ENCODE peak calls at places on chromosomes 2 and 18, in six cellular contexts. U, X, O, C, E and N are unnamed samples.

GRCh38 chr2:168874368-168875005 is 15.7 kb downstream of the SPC25 start:
- DNase-seq in C (no peak), E (no peak), O (no peak), X (no peak), U (no peak), N (no peak)

GRCh38 chr2:189751080-189751658 is 11.4 kb downstream of the OSGEPL1 start:
- DNase-seq in E (peak), C (peak), U (peak), X (peak), O (peak), N (no peak)

GRCh38 chr2:145654746-145655145 is 1134.8 kb upstream of the ZEB2 start:
- DNase-seq in C (peak), O (no peak), X (no peak), U (no peak), E (no peak), N (no peak)

GRCh38 chr2:108305901-108306300 is 17.2 kb downstream of the SULT1C2 start:
- DNase-seq in O (no peak), C (no peak), E (no peak), U (peak), X (no peak), N (no peak)

GRCh38 chr18:24270937-24271380 is 126.7 kb downstream of the OSBPL1A start:
- DNase-seq in U (peak), O (no peak), E (no peak), C (peak), X (no peak), N (no peak)

GRCh38 chr18:67385455-67385854 is 131.1 kb downstream of the DSEL start:
- DNase-seq in U (peak), C (peak), O (no peak), X (no peak), E (no peak), N (no peak)

GRCh38 chr2:239321596-239322413 is 79.0 kb downstream of the HDAC4 start:
- DNase-seq in X (no peak), E (no peak), O (peak), C (no peak), U (no peak), N (no peak)

GRCh38 chr18:45727068-45727467 is 3.1 kb downstream of the SLC14A1 start:
- DNase-seq in E (no peak), C (no peak), U (no peak), O (no peak), X (no peak), N (no peak)

GRCh38 chr2:166163775-166164174 is 36.0 kb upstream of the SCN1A start:
- DNase-seq in U (no peak), X (no peak), C (no peak), E (no peak), O (no peak), N (no peak)

GRCh38 chr2:20457027-20457426 is 10.2 kb downstream of the RHOB start:
- DNase-seq in C (peak), E (no peak), U (peak), X (no peak), O (peak), N (no peak)

GRCh38 chr2:204487447-204488229 is 57.6 kb upstream of the PARD3B start:
- DNase-seq in C (peak), E (no peak), O (no peak), X (no peak), U (peak), N (no peak)

GRCh38 chr2:88607416-88607815 is 19.8 kb downstream of the EIF2AK3 start:
- DNase-seq in E (no peak), O (no peak), C (no peak), U (no peak), X (no peak), N (no peak)

GRCh38 chr2:74317696-74318095 is 25.5 kb downstream of the SLC4A5 start:
- DNase-seq in X (no peak), U (no peak), O (no peak), C (no peak), E (no peak), N (no peak)

GRCh38 chr2:238499731-238500570 is 73.2 kb downstream of the ASB1 start:
- DNase-seq in U (no peak), E (no peak), C (no peak), O (no peak), X (no peak), N (no peak)

GRCh38 chr2:42622943-42623676 is 54.7 kb downstream of the MTA3 start:
- DNase-seq in C (no peak), E (peak), U (no peak), O (no peak), X (no peak), N (no peak)